ENCODE peak calls at places on chromosomes 12 and 14, in four cellular contexts. F, X, A and E are unnamed samples.

GRCh38 chr14:56633544-56633943 is 53.9 kb downstream of the TMEM260 start:
- DNase-seq in A (no peak), F (no peak), X (no peak), E (no peak)

GRCh38 chr14:54735424-54735823 is 167.2 kb downstream of the GCH1 start:
- DNase-seq in F (no peak), A (no peak), X (no peak), E (no peak)

GRCh38 chr12:50145439-50145838 is 21.7 kb downstream of the CERS5 start:
- DNase-seq in A (no peak), F (no peak), X (no peak), E (no peak)

GRCh38 chr12:121791671-121792496 is 1.6 kb downstream of the RHOF start:
- DNase-seq in F (no peak), A (no peak), X (peak), E (no peak)

GRCh38 chr14:69091695-69092094 is 61.2 kb downstream of the DCAF5 start:
- DNase-seq in F (no peak), A (no peak), X (no peak), E (no peak)

GRCh38 chr12:47551426-47551851 is 154.4 kb downstream of the RPAP3 start:
- DNase-seq in X (peak), F (peak), A (peak), E (no peak)

GRCh38 chr12:32390572-32391219 is 8.7 kb upstream of the FGD4 start:
- DNase-seq in X (no peak), F (peak), A (peak), E (no peak)

GRCh38 chr12:105205322-105206048 is 30.5 kb downstream of the APPL2 start:
- DNase-seq in X (no peak), F (no peak), A (no peak), E (no peak)

GRCh38 chr12:89698607-89699006 is 10.0 kb downstream of the ATP2B1 start:
- DNase-seq in X (no peak), F (no peak), A (no peak), E (no peak)

GRCh38 chr12:62722971-62723680 is 211.8 kb downstream of the PPM1H start:
- DNase-seq in A (no peak), X (no peak), F (peak), E (no peak)

GRCh38 chr12:76083761-76084276 is 666 bp downstream of the NAP1L1 start:
- DNase-seq in F (peak), X (peak), A (peak), E (peak)

GRCh38 chr12:65274873-65275272 is 3.6 kb upstream of the MSRB3 start:
- DNase-seq in A (no peak), X (no peak), F (no peak), E (no peak)

GRCh38 chr14:63276492-63277342 is 42.0 kb downstream of the GPHB5 start:
- DNase-seq in A (peak), X (peak), F (peak), E (no peak)

GRCh38 chr14:68285421-68286179 is 466.0 kb downstream of the RAD51B start:
- DNase-seq in F (peak), A (no peak), X (no peak), E (no peak)

GRCh38 chr12:52564582-52564981 is 9.1 kb downstream of the KRT74 start:
- DNase-seq in A (no peak), F (no peak), X (no peak), E (no peak)

GRCh38 chr14:99747167-99747566 is 46.0 kb upstream of the EML1 start:
- DNase-seq in X (no peak), F (no peak), A (no peak), E (no peak)

GRCh38 chr14:45177081-45177480 is 41.4 kb downstream of the FANCM start:
- DNase-seq in A (peak), F (peak), X (no peak), E (no peak)

GRCh38 chr12:115261691-115262398 is 577.9 kb upstream of the TBX3 start:
- DNase-seq in F (peak), A (peak), X (peak), E (no peak)

GRCh38 chr12:5037795-5038357 is 5.8 kb upstream of the KCNA5 start:
- DNase-seq in F (no peak), A (no peak), X (no peak), E (no peak)

GRCh38 chr12:105948331-105948730 is 190.4 kb downstream of the NUAK1 start:
- DNase-seq in F (no peak), A (peak), X (no peak), E (no peak)

GRCh38 chr12:117980621-117981020 is 11.8 kb upstream of the KSR2 start:
- DNase-seq in A (no peak), X (no peak), F (peak), E (no peak)

GRCh38 chr12:96425321-96425720 is 25.1 kb upstream of the CDK17 start:
- DNase-seq in F (peak), X (no peak), A (peak), E (no peak)

GRCh38 chr12:12788675-12789368 is 3.4 kb downstream of the APOLD1 start:
- DNase-seq in X (peak), F (peak), A (peak), E (no peak)

GRCh38 chr12:49636979-49637378 is 13.6 kb downstream of the PRPF40B start:
- DNase-seq in F (peak), X (peak), A (peak), E (no peak)

GRCh38 chr14:100592972-100593371 is 5.8 kb upstream of the BEGAIN start:
- DNase-seq in A (no peak), X (no peak), F (no peak), E (no peak)

GRCh38 chr12:39102474-39103209 is 197.3 kb upstream of the CPNE8 start:
- DNase-seq in A (peak), X (no peak), F (peak), E (no peak)

GRCh38 chr12:34397591-34398365 is 375.5 kb downstream of the ALG10 start:
- DNase-seq in F (no peak), X (no peak), A (no peak), E (peak)

GRCh38 chr14:24315807-24316596 is 4.7 kb downstream of the LTB4R start:
- DNase-seq in X (no peak), F (peak), A (no peak), E (peak)

GRCh38 chr14:74697543-74697942 is 15.3 kb downstream of the AREL1 start:
- DNase-seq in A (no peak), F (peak), X (no peak), E (no peak)

GRCh38 chr12:95997911-95998510 is 1.9 kb upstream of the HAL start:
- DNase-seq in F (peak), X (no peak), A (no peak), E (no peak)

GRCh38 chr12:4002601-4003000 is 129.4 kb upstream of the PARP11 start:
- DNase-seq in A (no peak), F (no peak), X (no peak), E (no peak)

GRCh38 chr12:91361864-91362263 is 179.2 kb upstream of the DCN start:
- DNase-seq in A (peak), X (peak), F (peak), E (no peak)

GRCh38 chr14:94447986-94448808 is 4.4 kb downstream of the SERPINA11 start:
- DNase-seq in A (no peak), F (no peak), X (no peak), E (no peak)

GRCh38 chr14:94450722-94451090 is 1.9 kb downstream of the SERPINA11 start:
- DNase-seq in F (no peak), X (no peak), A (no peak), E (no peak)

GRCh38 chr14:94451826-94452225 is 774 bp downstream of the SERPINA11 start:
- DNase-seq in X (no peak), F (no peak), A (no peak), E (no peak)

GRCh38 chr14:94449930-94450329 is 2.7 kb downstream of the SERPINA11 start:
- DNase-seq in A (no peak), X (no peak), F (no peak), E (no peak)

GRCh38 chr14:94451091-94451751 is 1.4 kb downstream of the SERPINA11 start:
- DNase-seq in A (no peak), X (peak), F (no peak), E (no peak)
- TF ChIP-seq CTCF in A (no peak), X (no peak), F (no peak), E (no peak)

GRCh38 chr14:105492966-105493871 is 2.2 kb downstream of the TEDC1 start:
- DNase-seq in X (peak), A (no peak), F (no peak), E (no peak)
- TF ChIP-seq CTCF in X (no peak), A (no peak), F (no peak), E (no peak)

GRCh38 chr12:123807670-123808069 is 45.6 kb downstream of the DNAH10 start:
- DNase-seq in X (peak), A (no peak), F (no peak), E (no peak)

GRCh38 chr12:123805119-123805518 is 43.0 kb downstream of the DNAH10 start:
- DNase-seq in A (no peak), F (no peak), X (no peak), E (no peak)

GRCh38 chr12:123807002-123807401 is 44.9 kb downstream of the DNAH10 start:
- DNase-seq in F (no peak), X (no peak), A (no peak), E (no peak)

GRCh38 chr12:123813349-123813748 is 51.2 kb downstream of the DNAH10 start:
- DNase-seq in F (peak), A (peak), X (peak), E (no peak)

GRCh38 chr12:123808167-123808566 is 46.1 kb downstream of the DNAH10 start:
- DNase-seq in X (peak), A (peak), F (peak), E (no peak)
- TF ChIP-seq CTCF in X (peak), A (peak), F (peak), E (peak)

GRCh38 chr12:8699714-8700113 is 1.9 kb downstream of the RIMKLB start:
- DNase-seq in F (no peak), A (no peak), X (no peak), E (no peak)

GRCh38 chr12:8697120-8697475 is 693 bp upstream of the RIMKLB start:
- DNase-seq in X (peak), F (peak), A (peak), E (no peak)

GRCh38 chr12:8698132-8698829 is 490 bp downstream of the RIMKLB start:
- DNase-seq in A (peak), X (peak), F (peak), E (no peak)

GRCh38 chr12:8697476-8698131 is at the start of gene RIMKLB:
- DNase-seq in A (peak), X (peak), F (peak), E (peak)

DNA sequence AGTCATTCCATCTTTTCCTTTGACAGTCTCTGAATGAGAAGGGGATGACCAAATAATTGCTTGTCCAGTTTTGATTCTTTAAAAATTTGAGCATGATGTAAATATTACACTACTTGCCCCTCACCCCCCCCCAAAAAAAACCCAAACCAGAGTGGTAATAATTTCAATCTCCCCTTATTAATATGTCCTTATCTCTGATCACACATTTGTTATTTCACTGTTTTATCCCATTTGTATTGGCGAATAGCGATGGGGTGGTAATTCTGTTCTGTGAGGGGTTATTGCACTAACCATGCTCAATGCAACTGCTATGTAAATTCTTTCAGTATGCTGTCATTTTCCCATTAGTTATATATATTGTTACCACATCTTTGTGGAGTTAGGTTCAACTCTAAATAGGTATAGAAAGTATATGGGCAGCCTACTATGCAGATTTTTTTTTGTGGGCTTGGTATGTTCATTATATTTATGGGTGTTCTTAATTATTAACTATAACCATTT is 1.1 kb downstream of the RIMKLB start:
- DNase-seq in X (no peak), F (peak), A (peak), E (no peak)
- TF ChIP-seq CTCF in X (no peak), F (no peak), A (no peak), E (no peak)

DNA sequence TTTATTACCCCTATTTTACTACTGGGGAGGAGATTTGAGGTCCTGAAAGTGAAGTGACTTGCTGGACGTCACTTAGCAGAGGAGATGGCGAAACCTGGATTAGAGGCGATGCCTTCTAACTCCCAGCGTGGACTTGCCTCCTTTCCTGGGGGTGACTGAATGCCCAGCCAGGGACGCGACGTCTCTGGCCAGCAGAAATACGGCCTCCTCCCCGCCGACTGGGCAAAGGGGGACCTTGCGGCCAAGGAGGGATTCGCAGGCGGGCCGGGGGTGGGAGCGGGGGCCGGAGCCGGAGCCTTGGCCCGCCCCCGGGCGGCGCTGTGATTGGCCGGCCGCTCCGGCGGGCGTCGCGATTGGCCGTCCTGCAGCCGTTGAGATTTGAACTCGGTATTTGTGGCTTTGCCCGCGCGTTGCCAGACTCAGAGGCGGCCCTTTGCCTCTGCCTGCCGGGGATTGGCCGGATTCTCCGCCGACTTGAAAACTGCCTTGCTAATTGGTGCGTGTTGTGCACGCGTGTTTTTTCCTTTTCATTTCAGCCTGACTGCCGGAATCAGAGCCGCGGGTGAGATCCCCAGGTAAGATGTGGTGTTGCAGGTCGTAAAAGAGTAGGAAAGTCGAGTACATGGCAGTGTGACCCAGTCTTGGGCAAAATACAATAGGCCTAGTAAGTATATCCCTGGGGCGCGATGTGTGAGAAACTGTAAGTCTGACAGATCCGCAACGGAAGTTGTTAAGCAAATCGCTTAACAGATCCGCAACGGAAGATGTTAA is at the start of gene NCAPD2:
- DNase-seq in X (peak), A (peak), F (peak), E (peak)
- TF ChIP-seq CTCF in X (no peak), A (no peak), F (no peak), E (peak)

GRCh38 chr14:22494486-22495135 is 94.4 kb downstream of the DAD1 start:
- DNase-seq in F (no peak), X (no peak), A (no peak), E (no peak)
- TF ChIP-seq CTCF in F (no peak), X (no peak), A (no peak), E (no peak)

GRCh38 chr12:54037360-54038259 is 4.8 kb downstream of the HOXC5 start:
- DNase-seq in A (no peak), F (no peak), X (no peak), E (no peak)

GRCh38 chr12:54035561-54036377 is 2.9 kb downstream of the HOXC5 start:
- DNase-seq in X (no peak), A (no peak), F (no peak), E (no peak)

GRCh38 chr12:54034784-54035310 is 2.0 kb downstream of the HOXC5 start:
- DNase-seq in A (no peak), X (no peak), F (no peak), E (no peak)

GRCh38 chr12:54038260-54038759 is 5.5 kb downstream of the HOXC5 start:
- DNase-seq in X (no peak), F (no peak), A (no peak), E (no peak)

GRCh38 chr12:54036620-54037359 is 3.9 kb downstream of the HOXC5 start:
- DNase-seq in X (no peak), F (peak), A (no peak), E (no peak)
- TF ChIP-seq CTCF in X (no peak), F (peak), A (no peak), E (no peak)

GRCh38 chr12:120444676-120445075 is 1.5 kb downstream of the TRIAP1 start:
- DNase-seq in A (no peak), F (no peak), X (no peak), E (no peak)

GRCh38 chr12:120437735-120438494 is at the start of gene COX6A1:
- DNase-seq in F (peak), X (peak), A (peak), E (peak)

GRCh38 chr12:120438495-120439198 is 734 bp downstream of the COX6A1 start:
- DNase-seq in A (no peak), F (no peak), X (no peak), E (no peak)

GRCh38 chr12:120439646-120440247 is 1.8 kb downstream of the COX6A1 start:
- DNase-seq in F (peak), X (peak), A (peak), E (no peak)
- TF ChIP-seq CTCF in F (peak), X (peak), A (peak), E (peak)

GRCh38 chr14:59585891-59586554 is 9.4 kb upstream of the CCDC175 start:
- DNase-seq in X (no peak), F (no peak), A (peak), E (no peak)

GRCh38 chr14:59582845-59583509 is 6.4 kb upstream of the CCDC175 start:
- DNase-seq in F (no peak), X (no peak), A (no peak), E (no peak)

GRCh38 chr14:59582161-59582560 is 5.5 kb upstream of the CCDC175 start:
- DNase-seq in X (no peak), F (no peak), A (no peak), E (no peak)

GRCh38 chr14:59588136-59588535 is 11.5 kb upstream of the CCDC175 start:
- DNase-seq in F (no peak), X (no peak), A (no peak), E (no peak)

GRCh38 chr14:59583755-59584154 is 7.1 kb upstream of the CCDC175 start:
- DNase-seq in F (peak), A (peak), X (no peak), E (no peak)
- TF ChIP-seq CTCF in F (peak), A (peak), X (no peak), E (no peak)